ENCODE peak calls at places on chromosomes 13 and 19, in five cellular contexts. One of them, this sample, is unnamed.

GRCh38 chr13:23450340-23451046 is 17.0 kb upstream of the SACS start:
- DNase-seq in nucleus accumbens: no peak
- DNase-seq in iPS DF 6.9: no peak
- DNase-seq in SK-MEL-5: no peak
- DNase-seq in progenitor cell of endocrine pancreas: no peak
- DNase-seq in this sample: no peak

GRCh38 chr13:51811046-51811445 is 7.1 kb upstream of the DHRS12 start:
- DNase-seq in nucleus accumbens: no peak
- DNase-seq in iPS DF 6.9: no peak
- DNase-seq in SK-MEL-5: no peak
- DNase-seq in progenitor cell of endocrine pancreas: no peak
- DNase-seq in this sample: no peak

GRCh38 chr19:6236310-6237291 is 43.2 kb downstream of the MLLT1 start:
- DNase-seq in nucleus accumbens: no peak
- DNase-seq in iPS DF 6.9: no peak
- DNase-seq in SK-MEL-5: no peak
- DNase-seq in progenitor cell of endocrine pancreas: no peak
- DNase-seq in this sample: no peak

GRCh38 chr13:78194904-78195639 is 276.4 kb upstream of the EDNRB start:
- DNase-seq in nucleus accumbens: no peak
- DNase-seq in iPS DF 6.9: no peak
- DNase-seq in SK-MEL-5: no peak
- DNase-seq in progenitor cell of endocrine pancreas: no peak
- DNase-seq in this sample: no peak

GRCh38 chr19:16801599-16801998 is 27.6 kb upstream of the SIN3B start:
- DNase-seq in nucleus accumbens: no peak
- DNase-seq in iPS DF 6.9: no peak
- DNase-seq in SK-MEL-5: peak; percentile 72
- DNase-seq in progenitor cell of endocrine pancreas: no peak
- DNase-seq in this sample: no peak

GRCh38 chr13:101140087-101140770 is 276.1 kb downstream of the NALCN start:
- DNase-seq in nucleus accumbens: no peak
- DNase-seq in iPS DF 6.9: no peak
- DNase-seq in SK-MEL-5: no peak
- DNase-seq in progenitor cell of endocrine pancreas: no peak
- DNase-seq in this sample: no peak

GRCh38 chr19:17109962-17110598 is 34.5 kb downstream of the MYO9B start:
- DNase-seq in nucleus accumbens: no peak
- DNase-seq in iPS DF 6.9: no peak
- DNase-seq in SK-MEL-5: no peak
- DNase-seq in progenitor cell of endocrine pancreas: no peak
- DNase-seq in this sample: peak; percentile 93

GRCh38 chr19:39167461-39168257 is 29.1 kb upstream of the NCCRP1 start:
- DNase-seq in nucleus accumbens: no peak
- DNase-seq in iPS DF 6.9: no peak
- DNase-seq in SK-MEL-5: no peak
- DNase-seq in progenitor cell of endocrine pancreas: peak; percentile 52
- DNase-seq in this sample: no peak

GRCh38 chr19:1161716-1162115 is 12.4 kb downstream of the SBNO2 start:
- DNase-seq in nucleus accumbens: no peak
- DNase-seq in iPS DF 6.9: no peak
- DNase-seq in SK-MEL-5: peak; percentile 40
- DNase-seq in progenitor cell of endocrine pancreas: no peak
- DNase-seq in this sample: no peak

GRCh38 chr19:13022111-13022858 is 27.0 kb downstream of the NFIX start:
- DNase-seq in nucleus accumbens: no peak
- DNase-seq in iPS DF 6.9: no peak
- DNase-seq in SK-MEL-5: no peak
- DNase-seq in progenitor cell of endocrine pancreas: no peak
- DNase-seq in this sample: peak; percentile 88

GRCh38 chr13:27712421-27712820 is 79.9 kb upstream of the GSX1 start:
- DNase-seq in nucleus accumbens: no peak
- DNase-seq in iPS DF 6.9: no peak
- DNase-seq in SK-MEL-5: peak; percentile 19
- DNase-seq in progenitor cell of endocrine pancreas: no peak
- DNase-seq in this sample: no peak

GRCh38 chr13:112253631-112254030 is 122.5 kb upstream of the SPACA7 start:
- DNase-seq in nucleus accumbens: no peak
- DNase-seq in iPS DF 6.9: no peak
- DNase-seq in SK-MEL-5: no peak
- DNase-seq in progenitor cell of endocrine pancreas: no peak
- DNase-seq in this sample: no peak

GRCh38 chr13:73722120-73722519 is 412.1 kb downstream of the KLF12 start:
- DNase-seq in nucleus accumbens: no peak
- DNase-seq in iPS DF 6.9: no peak
- DNase-seq in SK-MEL-5: peak; percentile 81
- DNase-seq in progenitor cell of endocrine pancreas: no peak
- DNase-seq in this sample: no peak

GRCh38 chr19:42294471-42295137 is 7.3 kb upstream of the PRR19 start:
- DNase-seq in nucleus accumbens: no peak
- DNase-seq in iPS DF 6.9: no peak
- DNase-seq in SK-MEL-5: no peak
- DNase-seq in progenitor cell of endocrine pancreas: no peak
- DNase-seq in this sample: no peak